ENCODE peak calls at places on chromosomes 16 and 17, in six cellular contexts. J is HCT116, H is HepG2, P is K562, M is H1, S is SK-N-SH. F is an unnamed sample.

GRCh38 chr16:47358816-47359215 is 102.0 kb downstream of the ITFG1 start:
- DNase-seq in M (no peak), P (no peak), H (no peak), J (peak; percentile 13), S (no peak), F (no peak)

GRCh38 chr16:80948886-80949502 is 57.7 kb downstream of the CMC2 start:
- DNase-seq in H (peak; percentile 62), S (peak; percentile 44), P (peak; percentile 74), J (peak; percentile 31), M (no peak), F (no peak)

GRCh38 chr16:11698271-11698689 is 30.0 kb downstream of the SNN start:
- DNase-seq in J (no peak), H (no peak), S (no peak), P (no peak), M (no peak), F (no peak)

GRCh38 chr17:17387017-17387416 is 83.8 kb downstream of the NT5M start:
- DNase-seq in P (no peak), M (no peak), S (no peak), H (no peak), J (peak; percentile 48), F (no peak)

GRCh38 chr17:82875418-82875856 is 35.6 kb upstream of the ZNF750 start:
- DNase-seq in H (peak; percentile 64), P (no peak), J (no peak), M (peak; percentile 25), S (no peak), F (peak; percentile 72)

GRCh38 chr16:25827709-25828108 is 135.9 kb downstream of the HS3ST4 start:
- DNase-seq in S (no peak), P (no peak), J (no peak), M (no peak), H (no peak), F (no peak)

GRCh38 chr16:17346774-17347569 is 123.8 kb downstream of the XYLT1 start:
- DNase-seq in M (no peak), H (no peak), S (no peak), P (no peak), J (no peak), F (no peak)

GRCh38 chr17:57682667-57683066 is 62.4 kb downstream of the CCDC182 start:
- DNase-seq in S (no peak), J (no peak), H (no peak), M (no peak), P (no peak), F (no peak)

GRCh38 chr17:68462381-68463210 is 5.3 kb upstream of the WIPI1 start:
- DNase-seq in J (peak; percentile 92), M (peak; percentile 49), P (peak; percentile 80), S (peak; percentile 83), H (peak; percentile 88), F (peak; percentile 95)

GRCh38 chr17:68460096-68460495 is 2.8 kb upstream of the WIPI1 start:
- DNase-seq in P (no peak), H (no peak), J (no peak), M (no peak), S (no peak), F (no peak)

GRCh38 chr17:68461589-68461988 is 4.3 kb upstream of the WIPI1 start:
- DNase-seq in J (no peak), P (no peak), S (no peak), M (no peak), H (no peak), F (peak; percentile 42)

GRCh38 chr17:68460715-68461114 is 3.4 kb upstream of the WIPI1 start:
- DNase-seq in P (no peak), J (no peak), M (no peak), H (no peak), S (no peak), F (no peak)

GRCh38 chr17:68461122-68461539 is 3.8 kb upstream of the WIPI1 start:
- DNase-seq in H (no peak), M (no peak), P (no peak), J (no peak), S (no peak), F (no peak)
- TF ChIP-seq JUND in H (no peak), M (no peak), P (no peak), J (no peak), S (no peak), F (no peak)

DNA sequence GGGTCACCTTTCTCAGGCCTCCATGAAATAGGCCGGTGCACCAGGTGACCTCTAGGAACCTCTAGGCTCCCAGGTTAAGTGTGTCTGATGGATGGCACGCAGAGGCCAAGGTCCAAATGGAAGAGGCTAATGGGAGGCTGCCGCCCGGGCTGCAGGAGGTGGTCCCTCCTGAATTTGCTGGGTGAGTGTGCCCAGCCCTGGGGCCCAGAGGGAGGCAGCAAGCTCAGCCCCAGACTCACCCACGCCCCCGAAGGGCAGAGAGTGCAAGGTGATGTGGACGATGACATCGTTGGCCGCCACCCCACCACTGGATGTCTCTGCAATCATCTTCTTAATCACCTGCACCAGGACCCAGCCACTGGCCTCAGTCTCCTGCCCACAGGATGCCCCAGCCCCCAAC is 9.3 kb downstream of the ALDH3A1 start:
- DNase-seq in M (no peak), S (no peak), J (no peak), P (no peak), H (no peak), F (no peak)
- TF ChIP-seq JUND in M (no peak), S (no peak), J (no peak), P (no peak), H (no peak), F (no peak)

GRCh38 chr16:56777533-56777932 is 47.6 kb downstream of the NUP93 start:
- DNase-seq in S (no peak), J (no peak), M (no peak), H (no peak), P (no peak), F (no peak)
- TF ChIP-seq JUND in S (no peak), J (no peak), M (no peak), H (no peak), P (no peak), F (no peak)

GRCh38 chr17:78933025-78933958 is 8.1 kb upstream of the TIMP2 start:
- DNase-seq in P (no peak), H (peak; percentile 93), J (peak; percentile 80), S (peak; percentile 68), M (no peak), F (peak; percentile 75)
- TF ChIP-seq JUND in P (no peak), H (peak; percentile 91), J (no peak), S (peak; percentile 97), M (no peak), F (no peak)

DNA sequence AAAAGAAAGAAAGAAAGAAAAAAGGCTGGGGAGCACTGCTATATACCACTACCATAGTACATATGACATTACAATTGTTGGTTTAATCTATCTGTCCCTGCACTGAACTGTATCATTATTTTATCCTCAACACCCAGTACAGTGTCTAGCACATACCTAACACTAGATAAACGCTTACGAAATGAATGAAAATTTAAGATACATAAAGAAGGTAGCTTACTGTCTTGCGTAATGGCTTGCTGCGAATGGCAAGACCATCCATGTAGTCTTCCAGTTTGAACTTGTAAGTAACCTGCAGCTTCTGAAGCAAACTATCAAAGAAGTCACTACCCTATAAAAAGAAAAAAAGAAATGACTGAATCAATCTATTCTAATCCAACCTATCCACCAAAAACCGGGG is 6.6 kb downstream of the SMG6 start:
- DNase-seq in M (no peak), H (no peak), J (no peak), S (no peak), P (no peak), F (no peak)
- TF ChIP-seq JUND in M (no peak), H (no peak), J (no peak), S (no peak), P (no peak), F (no peak)

DNA sequence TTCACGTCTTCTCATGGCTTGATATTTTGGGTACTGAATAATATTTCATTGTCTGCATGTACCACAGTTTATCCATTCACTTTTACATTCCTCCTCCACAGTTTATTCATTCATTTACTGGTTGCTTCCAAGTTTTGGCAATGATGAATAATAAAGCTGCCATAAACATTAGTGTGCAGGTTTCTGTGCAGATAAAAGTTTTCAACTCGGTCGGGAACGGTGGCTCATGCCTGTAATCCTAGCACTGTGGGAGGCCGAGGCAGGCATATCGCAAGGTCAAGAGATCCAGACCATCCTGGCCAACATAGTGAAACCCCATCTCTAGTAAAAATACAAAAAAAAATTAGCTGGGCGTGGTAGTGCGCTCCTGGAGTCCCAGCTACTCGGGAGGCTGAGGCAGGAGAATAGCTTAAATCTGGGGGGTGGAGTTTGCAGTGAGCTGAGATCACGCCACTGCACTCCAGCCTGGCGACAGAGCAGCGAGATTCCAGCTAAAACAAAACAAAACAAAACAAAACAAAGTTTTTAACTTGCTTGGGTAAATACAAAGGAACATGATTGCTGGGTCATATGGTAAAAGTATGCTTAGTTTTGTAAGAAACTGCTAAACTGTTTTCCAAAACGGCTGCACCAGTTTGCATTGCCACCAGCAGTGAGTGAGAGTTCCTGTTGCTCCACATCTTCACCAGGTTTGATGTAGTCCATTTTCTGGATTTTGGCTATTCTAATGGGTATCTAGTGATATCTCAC is 89.5 kb downstream of the WWP2 start:
- DNase-seq in J (no peak), P (no peak), S (no peak), M (no peak), H (no peak), F (no peak)
- TF ChIP-seq JUND in J (no peak), P (no peak), S (no peak), M (no peak), H (no peak), F (no peak)

F was measured in T47D.